ENCODE peak calls at places on chromosome 4, in nine cellular contexts. U is activated naive CD4-positive, alpha-beta T cell treated with Interleukin-2 at 50 U/mL for 16 hours; N is heart left ventricle; E is cardiac fibroblast; H is LHCN-M2; V is stomach; J is CD8-positive, alpha-beta T cell; B is fibroblast of mammary gland; T is retina. W is an unnamed sample.

GRCh38 chr4:173486714-173487392 is 43.2 kb downstream of the HAND2 start:
- DNase-seq in V (no peak), H (no peak), E (no peak), J (no peak), U (no peak), B (no peak), N (no peak), T (no peak), W (no peak)

GRCh38 chr4:81032805-81033684 is 2.5 kb downstream of the BMP3 start:
- DNase-seq in H (peak; percentile 13), N (no peak), B (no peak), J (no peak), T (no peak), U (no peak), V (no peak), E (no peak), W (no peak)

GRCh38 chr4:152357206-152357605 is 178.7 kb downstream of the FBXW7 start:
- DNase-seq in E (peak; percentile 42), U (no peak), V (no peak), T (no peak), N (no peak), H (peak; percentile 48), J (no peak), B (peak; percentile 70), W (no peak)

GRCh38 chr4:11313157-11313943 is 115.3 kb downstream of the HS3ST1 start:
- DNase-seq in U (no peak), E (no peak), N (no peak), V (no peak), T (no peak), J (no peak), H (no peak), B (no peak), W (no peak)

GRCh38 chr4:2837904-2838496 is 5.6 kb upstream of the ADD1 start:
- DNase-seq in J (peak; percentile 80), U (peak; percentile 69), H (peak; percentile 29), T (no peak), V (peak; percentile 37), E (peak; percentile 80), B (peak; percentile 72), N (peak; percentile 56), W (peak; percentile 85)

GRCh38 chr4:1082215-1083182 is 30.9 kb downstream of the RNF212 start:
- DNase-seq in H (peak; percentile 87), U (no peak), V (peak; percentile 90), B (peak; percentile 82), E (peak; percentile 86), N (peak; percentile 71), T (no peak), J (no peak), W (no peak)

GRCh38 chr4:87677731-87678130 is 27.7 kb downstream of the DMP1 start:
- DNase-seq in E (no peak), H (no peak), B (no peak), N (no peak), T (no peak), J (no peak), V (no peak), U (no peak), W (no peak)

GRCh38 chr4:168618577-168619265 is 121.9 kb downstream of the PALLD start:
- DNase-seq in H (peak; percentile 95), J (no peak), B (peak; percentile 42), V (no peak), T (no peak), N (no peak), U (no peak), E (no peak), W (no peak)

GRCh38 chr4:15348236-15348635 is 79.6 kb upstream of the C1QTNF7 start:
- DNase-seq in V (no peak), J (no peak), H (no peak), T (no peak), N (no peak), B (no peak), E (no peak), U (no peak), W (no peak)

GRCh38 chr4:40190880-40191815 is 5.7 kb upstream of the RHOH start:
- DNase-seq in H (no peak), B (peak; percentile 44), T (no peak), U (no peak), V (no peak), J (no peak), N (no peak), E (no peak), W (peak; percentile 38)

W was measured in T-cell.